ENCODE peak calls at places on chromosomes 4 and X, in seven cellular contexts. L is GM12878; E is left lung; C is neuronal stem cell; N is astrocyte; R is A549; B is CD8-positive, alpha-beta T cell. P is an unnamed sample.

GRCh38 chr4:23368081-23368697 is 521.7 kb downstream of the PPARGC1A start:
- DNase-seq in L (no peak), E (no peak), C (peak), N (no peak), R (no peak), B (no peak), P (no peak)

GRCh38 chr4:161581262-161581661 is 582.5 kb downstream of the FSTL5 start:
- DNase-seq in L (peak), E (no peak), C (no peak), N (peak), R (no peak), B (no peak), P (no peak)

GRCh38 chr4:120557372-120557771 is 365.2 kb downstream of the PRDM5 start:
- DNase-seq in L (no peak), E (no peak), C (no peak), N (no peak), R (no peak), B (no peak), P (no peak)

GRCh38 chr4:106329027-106329618 is 12.8 kb downstream of the AIMP1 start:
- DNase-seq in L (no peak), E (no peak), C (no peak), N (no peak), R (peak), B (no peak), P (no peak)

GRCh38 chr4:25919676-25920075 is 5.7 kb downstream of the SMIM20 start:
- DNase-seq in L (no peak), E (no peak), C (no peak), N (no peak), R (no peak), B (no peak), P (no peak)

GRCh38 chrX:71989768-71990167 is 79.1 kb downstream of the NHSL2 start:
- DNase-seq in L (no peak), E (no peak), C (no peak), N (peak), R (no peak), B (no peak), P (peak)

GRCh38 chrX:45716747-45717146 is 516.1 kb upstream of the DIPK2B start:
- DNase-seq in L (no peak), E (no peak), C (no peak), N (no peak), R (no peak), B (no peak), P (no peak)

GRCh38 chrX:109393859-109394258 is 88.0 kb downstream of the GUCY2F start:
- DNase-seq in L (no peak), E (no peak), C (no peak), N (no peak), R (no peak), B (no peak), P (no peak)

GRCh38 chr4:121950680-121951569 is 935 bp downstream of the TRPC3 start:
- DNase-seq in L (no peak), E (peak), C (peak), N (no peak), R (peak), B (peak), P (no peak)

GRCh38 chr4:153205757-153206156 is 1.5 kb downstream of the TRIM2 start:
- DNase-seq in L (no peak), E (peak), C (no peak), N (peak), R (no peak), B (no peak), P (peak)

GRCh38 chrX:103828529-103828928 is 3.5 kb downstream of the RAB9B start:
- DNase-seq in L (no peak), E (no peak), C (no peak), N (no peak), R (no peak), B (no peak), P (no peak)

GRCh38 chr4:4720671-4721070 is 138.8 kb upstream of the MSX1 start:
- DNase-seq in L (no peak), E (no peak), C (no peak), N (no peak), R (no peak), B (no peak), P (no peak)

GRCh38 chrX:137858106-137858505 is 292.2 kb downstream of the ZIC3 start:
- DNase-seq in L (no peak), E (no peak), C (no peak), N (no peak), R (no peak), B (no peak), P (no peak)

GRCh38 chr4:165894159-165894558 is 21.1 kb downstream of the TLL1 start:
- DNase-seq in L (no peak), E (no peak), C (no peak), N (no peak), R (no peak), B (no peak), P (no peak)

GRCh38 chrX:49754238-49754857 is 58.6 kb upstream of the PAGE1 start:
- DNase-seq in L (no peak), E (peak), C (peak), N (peak), R (peak), B (peak), P (no peak)

GRCh38 chr4:729336-730315 is 24.0 kb downstream of the PCGF3 start:
- DNase-seq in L (no peak), E (no peak), C (no peak), N (no peak), R (no peak), B (no peak), P (no peak)

GRCh38 chr4:149211961-149212360 is 603.7 kb downstream of the IQCM start:
- DNase-seq in L (no peak), E (no peak), C (no peak), N (peak), R (no peak), B (no peak), P (no peak)

GRCh38 chr4:1039493-1040343 is 28.3 kb downstream of the FGFRL1 start:
- DNase-seq in L (no peak), E (peak), C (no peak), N (no peak), R (no peak), B (no peak), P (no peak)

GRCh38 chr4:189083769-189084168 is 856.9 kb upstream of the FRG1 start:
- DNase-seq in L (no peak), E (no peak), C (no peak), N (no peak), R (no peak), B (no peak), P (no peak)

GRCh38 chr4:3241905-3242304 is 7.1 kb upstream of the MSANTD1 start:
- DNase-seq in L (no peak), E (no peak), C (no peak), N (no peak), R (no peak), B (no peak), P (no peak)

GRCh38 chr4:132863619-132864018 is 285.5 kb upstream of the PCDH10 start:
- DNase-seq in L (no peak), E (no peak), C (no peak), N (no peak), R (no peak), B (no peak), P (no peak)
- H3K27ac ChIP-seq in L (no peak), E (no peak), C (no peak), N (no peak), R (no peak), B (no peak), P (no peak)

DNA sequence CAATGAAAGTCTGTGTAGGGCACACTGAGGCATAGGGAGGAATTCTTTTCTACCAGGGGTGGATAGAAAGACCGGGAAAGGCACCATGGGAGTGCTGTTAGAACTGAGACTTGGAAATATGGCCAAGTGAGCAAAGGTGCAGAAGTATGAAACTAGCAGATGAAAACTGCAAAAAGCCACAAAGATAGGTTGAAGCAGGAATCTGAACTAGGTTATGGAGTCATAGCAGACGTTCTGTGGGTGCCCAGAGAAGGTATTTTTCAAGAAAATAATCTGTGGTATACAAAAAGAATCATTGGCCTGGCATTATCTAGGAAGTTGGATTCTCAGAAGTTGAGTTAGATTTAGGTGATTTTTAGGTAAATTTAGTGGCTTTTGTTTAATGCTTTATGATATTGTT is 48.5 kb downstream of the SMAD1 start:
- DNase-seq in L (no peak), E (no peak), C (no peak), N (no peak), R (no peak), B (no peak), P (no peak)
- H3K27ac ChIP-seq in L (no peak), E (no peak), C (no peak), N (no peak), R (no peak), B (no peak), P (peak)

DNA sequence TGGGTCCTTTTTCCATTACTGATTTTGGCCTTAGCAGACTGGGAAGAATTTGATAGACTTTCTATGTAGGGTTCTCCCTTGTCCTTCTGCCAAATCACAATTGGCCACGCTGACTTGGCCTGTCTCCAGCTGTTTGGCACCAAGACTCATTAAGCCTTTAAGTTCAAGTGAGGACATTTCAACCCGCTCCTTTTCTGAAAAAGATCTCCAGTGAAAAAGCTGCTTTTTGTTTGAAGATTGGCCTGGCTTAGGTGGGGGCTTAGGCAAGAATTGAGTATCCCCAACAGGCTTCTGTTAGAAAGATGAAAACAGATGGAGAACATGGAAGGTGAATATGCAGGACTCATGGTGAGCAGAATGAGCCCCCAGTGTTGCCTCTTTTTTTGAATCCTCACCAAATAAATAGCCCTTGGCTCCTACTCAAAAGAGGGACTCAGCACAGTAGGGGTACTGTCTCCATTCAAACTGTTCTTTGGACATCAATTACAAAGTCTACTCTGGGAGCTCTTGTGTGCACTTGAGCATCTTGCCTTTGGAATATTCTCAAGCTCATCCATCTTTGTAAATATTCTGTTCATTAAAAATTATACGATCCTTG is 28.4 kb upstream of the LIMCH1 start:
- DNase-seq in L (no peak), E (no peak), C (no peak), N (no peak), R (no peak), B (no peak), P (no peak)
- H3K27ac ChIP-seq in L (no peak), E (no peak), C (no peak), N (no peak), R (peak), B (no peak), P (no peak)

GRCh38 chrX:106170318-106170717 is 2.2 kb downstream of the PWWP3B start:
- DNase-seq in L (no peak), E (no peak), C (no peak), N (no peak), R (no peak), B (no peak), P (no peak)

GRCh38 chrX:106171293-106171692 is 3.2 kb downstream of the PWWP3B start:
- DNase-seq in L (no peak), E (no peak), C (no peak), N (no peak), R (no peak), B (no peak), P (no peak)

DNA sequence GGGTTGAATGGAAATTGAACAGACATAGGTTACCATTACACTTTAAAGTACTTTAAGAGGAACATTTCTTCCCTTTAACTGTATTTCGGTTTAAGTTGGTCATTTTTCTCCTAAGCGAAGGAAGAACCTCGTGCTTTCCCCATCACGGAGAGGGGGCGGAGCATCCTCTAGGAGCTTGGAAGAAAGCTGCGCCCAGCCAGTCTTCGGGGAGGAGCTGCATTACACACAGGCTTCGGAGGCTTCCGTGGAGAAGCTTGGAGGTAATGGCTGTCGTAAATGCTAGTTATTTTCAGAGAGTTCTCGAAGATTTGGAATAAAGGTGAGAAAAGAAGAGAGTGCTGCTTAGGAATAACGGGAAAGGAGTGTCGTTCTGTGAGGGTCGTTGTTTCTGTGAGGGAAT is at the start of gene PWWP3B:
- DNase-seq in L (no peak), E (peak), C (peak), N (peak), R (no peak), B (no peak), P (no peak)
- H3K27ac ChIP-seq in L (no peak), E (no peak), C (no peak), N (no peak), R (no peak), B (no peak), P (no peak)

GRCh38 chrX:56382278-56382677 is 150.1 kb downstream of the KLF8 start:
- DNase-seq in L (no peak), E (no peak), C (no peak), N (no peak), R (no peak), B (no peak), P (no peak)

GRCh38 chrX:56385336-56385735 is 153.2 kb downstream of the KLF8 start:
- DNase-seq in L (no peak), E (no peak), C (no peak), N (no peak), R (no peak), B (peak), P (peak)

DNA sequence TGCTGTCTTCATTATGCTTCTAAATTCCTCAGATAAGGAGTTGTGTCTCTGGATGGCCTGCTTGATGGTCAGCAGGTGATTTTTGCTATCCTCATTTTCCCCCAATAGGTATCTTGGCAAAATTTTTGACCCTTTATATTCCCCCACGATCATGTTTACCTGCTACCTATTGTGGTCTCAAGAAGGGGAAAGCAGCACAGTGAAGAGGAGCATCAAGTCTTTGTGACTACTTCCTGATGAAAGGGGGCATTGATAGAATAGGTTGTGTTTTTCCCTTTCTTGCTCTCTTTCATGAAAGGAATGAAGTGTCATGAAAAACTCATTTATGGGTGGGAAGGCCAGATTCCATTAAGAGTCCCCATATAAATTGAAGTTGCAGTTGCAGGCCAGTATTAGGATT is 153.8 kb downstream of the KLF8 start:
- DNase-seq in L (no peak), E (no peak), C (no peak), N (no peak), R (no peak), B (no peak), P (no peak)
- H3K27ac ChIP-seq in L (no peak), E (no peak), C (no peak), N (no peak), R (no peak), B (peak), P (no peak)

GRCh38 chrX:151984891-151985290 is 10.4 kb upstream of the GABRE start:
- DNase-seq in L (no peak), E (no peak), C (no peak), N (no peak), R (no peak), B (no peak), P (no peak)
- H3K27ac ChIP-seq in L (no peak), E (no peak), C (no peak), N (peak), R (peak), B (no peak), P (peak)

P was measured in epithelial cell of prostate.